ENCODE peak calls at places on chromosomes 3 and 15, in eight cellular contexts. N is dorsolateral prefrontal cortex, D is AG04450, L is cardiac muscle cell, Y is ovary, U is cardiac fibroblast, I is LNCaP clone FGC, S is foreskin fibroblast. E is an unnamed sample.

GRCh38 chr3:12229144-12229871 is 59.6 kb upstream of the PPARG start:
- DNase-seq in N (peak), I (no peak), S (no peak), L (no peak), Y (no peak), U (no peak), D (no peak), E (no peak)

GRCh38 chr3:122214718-122215117 is 31.2 kb downstream of the CASR start:
- DNase-seq in U (no peak), N (no peak), S (no peak), Y (no peak), D (no peak), L (no peak), I (no peak), E (no peak)

GRCh38 chr3:183247190-183247589 is 5.9 kb upstream of the B3GNT5 start:
- DNase-seq in Y (no peak), S (peak), D (no peak), I (no peak), L (no peak), U (no peak), N (no peak), E (no peak)

GRCh38 chr3:134640872-134641470 is 9.9 kb downstream of the KY start:
- DNase-seq in U (peak), S (peak), L (peak), I (no peak), D (no peak), Y (no peak), N (no peak), E (no peak)

GRCh38 chr3:52128118-52128683 is 26.0 kb downstream of the POC1A start:
- DNase-seq in S (peak), I (peak), N (no peak), L (peak), Y (no peak), D (no peak), U (peak), E (peak)

GRCh38 chr15:96764501-96764900 is 434.0 kb downstream of the NR2F2 start:
- DNase-seq in Y (no peak), N (no peak), D (no peak), U (no peak), I (no peak), S (no peak), L (no peak), E (no peak)

GRCh38 chr3:187880438-187880837 is 135.2 kb upstream of the BCL6 start:
- DNase-seq in L (no peak), I (no peak), U (peak), N (no peak), S (peak), Y (no peak), D (no peak), E (no peak)

GRCh38 chr3:144273611-144274010 is 302.0 kb downstream of the DIPK2A start:
- DNase-seq in S (peak), I (no peak), D (no peak), Y (no peak), U (peak), L (no peak), N (no peak), E (no peak)

GRCh38 chr15:52677593-52677992 is 1.6 kb downstream of the ATOSA start:
- DNase-seq in U (no peak), S (no peak), Y (no peak), D (no peak), N (no peak), I (no peak), L (peak), E (no peak)

GRCh38 chr15:36951747-36952247 is 148.6 kb downstream of the MEIS2 start:
- DNase-seq in U (peak), S (peak), I (no peak), N (no peak), Y (no peak), L (peak), D (no peak), E (peak)

GRCh38 chr3:140292154-140292553 is 357.2 kb downstream of the CLSTN2 start:
- DNase-seq in L (no peak), N (no peak), Y (no peak), U (peak), I (no peak), D (no peak), S (peak), E (no peak)

GRCh38 chr3:52227117-52227516 is 1.7 kb upstream of the TLR9 start:
- DNase-seq in Y (no peak), I (no peak), U (no peak), L (no peak), N (no peak), S (no peak), D (no peak), E (no peak)

GRCh38 chr15:67833504-67834248 is 6.2 kb downstream of the RNU6-1 start:
- DNase-seq in L (peak), N (no peak), U (peak), I (no peak), D (no peak), Y (peak), S (peak), E (no peak)

GRCh38 chr3:128786434-128787020 is 60.5 kb downstream of the RAB7A start:
- DNase-seq in S (peak), Y (no peak), U (peak), D (no peak), I (no peak), N (no peak), L (no peak), E (no peak)

GRCh38 chr15:91867581-91868026 is 14.1 kb downstream of the SLCO3A1 start:
- DNase-seq in L (no peak), U (peak), N (peak), I (no peak), Y (peak), S (peak), D (peak), E (peak)

GRCh38 chr3:139122221-139122581 is 77.5 kb upstream of the PRR23C start:
- DNase-seq in N (no peak), U (peak), L (no peak), S (peak), Y (no peak), I (no peak), D (peak), E (no peak)

GRCh38 chr3:33883538-33884203 is 85.2 kb downstream of the PDCD6IP start:
- DNase-seq in S (peak), U (peak), N (peak), I (no peak), L (peak), Y (no peak), D (no peak), E (peak)

GRCh38 chr3:1583044-1583443 is 490.2 kb downstream of the CNTN6 start:
- DNase-seq in N (no peak), Y (no peak), I (no peak), U (no peak), S (no peak), L (no peak), D (no peak), E (no peak)

GRCh38 chr15:100914876-100915275 is 4.3 kb upstream of the LRRK1 start:
- DNase-seq in S (peak), I (no peak), D (no peak), L (peak), N (no peak), Y (no peak), U (no peak), E (no peak)

GRCh38 chr3:119810018-119810435 is 28.1 kb downstream of the NR1I2 start:
- DNase-seq in S (peak), N (peak), D (no peak), I (no peak), L (peak), Y (peak), U (peak), E (no peak)

GRCh38 chr3:110881069-110881468 is 190.5 kb upstream of the NECTIN3 start:
- DNase-seq in N (no peak), Y (no peak), D (peak), L (peak), U (peak), I (peak), S (peak), E (peak)

GRCh38 chr3:109257269-109257668 is 59.0 kb downstream of the DPPA2 start:
- DNase-seq in S (no peak), I (no peak), N (no peak), D (peak), Y (no peak), L (no peak), U (peak), E (peak)

GRCh38 chr3:94360982-94361381 is 298.1 kb downstream of the NSUN3 start:
- DNase-seq in D (no peak), L (no peak), Y (peak), S (no peak), N (peak), U (peak), I (peak), E (peak)

GRCh38 chr3:150223090-150223489 is 185.0 kb upstream of the TSC22D2 start:
- DNase-seq in L (no peak), U (no peak), Y (no peak), D (no peak), I (no peak), S (peak), N (no peak), E (no peak)

GRCh38 chr3:134299185-134299887 is 48.7 kb upstream of the RYK start:
- DNase-seq in N (no peak), S (peak), L (peak), U (peak), Y (no peak), I (no peak), D (no peak), E (peak)

GRCh38 chr15:60005352-60006202 is 1.5 kb downstream of the FOXB1 start:
- DNase-seq in D (no peak), I (no peak), N (no peak), L (no peak), U (no peak), S (no peak), Y (no peak), E (no peak)

GRCh38 chr3:79517766-79518413 is 249.9 kb downstream of the ROBO1 start:
- DNase-seq in Y (no peak), N (no peak), D (no peak), I (no peak), L (peak), S (peak), U (peak), E (peak)
- TF ChIP-seq CTCF in Y (no peak), N (peak), D (peak), I (peak), L (peak), S (peak), U (peak), E (peak)

DNA sequence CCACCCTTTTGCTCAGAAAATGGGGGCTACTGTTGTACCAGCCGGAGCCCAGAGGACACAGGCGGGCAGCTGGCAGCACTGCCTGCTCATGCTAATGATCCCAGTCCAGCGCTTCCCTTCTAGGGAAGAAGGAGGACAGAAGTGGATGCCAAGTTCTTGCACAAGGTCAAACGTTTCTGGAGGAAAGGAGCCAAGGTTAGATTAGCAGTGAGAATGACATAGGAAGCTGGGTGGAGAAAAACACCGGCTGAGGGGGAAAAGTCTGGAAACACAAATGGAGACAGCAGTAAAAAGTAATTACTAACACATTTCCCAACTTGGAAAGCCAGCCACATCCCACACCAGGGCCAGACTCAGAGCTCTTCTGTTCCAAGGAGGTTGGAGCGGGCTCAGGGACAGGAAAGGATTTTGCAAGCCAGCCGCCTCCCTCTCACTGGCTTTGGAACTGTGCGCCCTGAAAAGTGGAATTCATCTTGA is 133.8 kb downstream of the CD47 start:
- DNase-seq in N (peak), Y (peak), L (no peak), U (peak), D (no peak), I (no peak), S (peak), E (no peak)
- H3K4me3 ChIP-seq in N (peak), Y (no peak), L (no peak), U (peak), D (no peak), I (no peak), S (peak), E (no peak)

GRCh38 chr3:126679831-126680677 is 24.0 kb upstream of the CHCHD6 start:
- DNase-seq in D (no peak), S (peak), I (no peak), Y (no peak), U (no peak), L (no peak), N (no peak), E (no peak)

GRCh38 chr3:126676919-126677705 is 22.2 kb upstream of the TXNRD3 start:
- DNase-seq in U (peak), D (no peak), L (no peak), S (peak), N (no peak), I (no peak), Y (no peak), E (no peak)

GRCh38 chr3:126677862-126678549 is 23.1 kb upstream of the TXNRD3 start:
- DNase-seq in U (no peak), Y (no peak), S (no peak), I (no peak), N (peak), D (no peak), L (no peak), E (no peak)

GRCh38 chr3:126678691-126679317 is 23.9 kb upstream of the TXNRD3 start:
- DNase-seq in Y (no peak), L (no peak), S (no peak), I (no peak), D (no peak), N (peak), U (no peak), E (no peak)

GRCh38 chr3:126679318-126679751 is 24.4 kb upstream of the TXNRD3 start:
- DNase-seq in Y (peak), S (peak), D (peak), U (peak), I (no peak), N (peak), L (peak), E (peak)
- TF ChIP-seq CTCF in Y (peak), S (peak), D (peak), U (peak), I (peak), N (peak), L (peak), E (peak)

GRCh38 chr3:59425371-59425770 is 375.5 kb upstream of the CFAP20DC start:
- DNase-seq in I (no peak), Y (no peak), L (no peak), U (peak), D (peak), S (peak), N (no peak), E (peak)

GRCh38 chr3:59425942-59426341 is 376.1 kb upstream of the CFAP20DC start:
- DNase-seq in I (no peak), N (no peak), U (no peak), L (no peak), D (no peak), Y (no peak), S (no peak), E (no peak)

GRCh38 chr3:59429203-59429602 is 379.4 kb upstream of the CFAP20DC start:
- DNase-seq in U (no peak), D (no peak), Y (no peak), L (no peak), S (peak), N (no peak), I (no peak), E (no peak)

GRCh38 chr3:59424268-59425010 is 374.6 kb upstream of the CFAP20DC start:
- DNase-seq in Y (no peak), L (no peak), I (no peak), N (no peak), D (peak), S (peak), U (peak), E (peak)

DNA sequence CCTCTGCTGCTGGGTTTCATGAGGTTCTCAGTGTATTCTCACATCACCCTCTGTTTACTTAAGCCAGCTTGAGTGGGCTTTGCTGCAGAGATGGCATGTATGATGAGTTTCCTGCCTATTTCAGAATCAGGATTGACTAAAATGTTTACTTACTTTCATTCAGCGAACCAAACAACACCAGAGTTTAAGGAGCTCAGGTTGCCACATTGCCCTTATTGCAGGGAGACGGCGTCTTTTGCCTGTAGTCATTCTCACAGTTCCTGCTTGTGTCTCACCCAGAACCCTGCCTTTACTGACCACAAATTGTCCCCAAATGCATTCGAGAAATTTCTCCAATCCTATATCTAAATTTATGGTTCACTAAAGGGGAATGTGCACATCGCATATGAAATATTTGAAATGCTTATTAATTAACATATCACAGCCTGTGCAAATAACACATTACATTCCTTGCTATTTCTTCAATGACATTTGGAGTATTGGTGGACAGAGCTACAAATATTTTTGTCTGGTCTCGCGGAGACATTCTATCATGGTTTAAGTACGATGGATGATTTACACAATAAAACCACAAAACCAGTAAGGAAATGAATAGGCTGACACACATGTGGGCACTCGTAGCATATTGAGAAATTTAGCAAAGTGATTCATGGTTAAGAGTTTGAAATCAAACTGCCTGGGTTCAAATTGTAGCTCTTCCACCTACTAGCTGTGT is 377.2 kb upstream of the CFAP20DC start:
- DNase-seq in Y (no peak), N (no peak), D (no peak), U (peak), S (peak), L (no peak), I (no peak), E (peak)
- H3K4me3 ChIP-seq in Y (no peak), N (no peak), D (no peak), U (no peak), S (no peak), L (no peak), I (no peak), E (no peak)

GRCh38 chr15:64841258-64842098 is at the start of gene PLEKHO2:
- DNase-seq in L (peak), U (peak), N (peak), I (peak), D (peak), Y (peak), S (peak), E (peak)

GRCh38 chr15:64837502-64837901 is 4.2 kb upstream of the PLEKHO2 start:
- DNase-seq in S (no peak), N (no peak), Y (no peak), D (no peak), I (no peak), L (no peak), U (no peak), E (no peak)

GRCh38 chr15:64833690-64834089 is 8.0 kb upstream of the PLEKHO2 start:
- DNase-seq in L (no peak), D (no peak), Y (no peak), U (no peak), S (no peak), N (no peak), I (no peak), E (no peak)

DNA sequence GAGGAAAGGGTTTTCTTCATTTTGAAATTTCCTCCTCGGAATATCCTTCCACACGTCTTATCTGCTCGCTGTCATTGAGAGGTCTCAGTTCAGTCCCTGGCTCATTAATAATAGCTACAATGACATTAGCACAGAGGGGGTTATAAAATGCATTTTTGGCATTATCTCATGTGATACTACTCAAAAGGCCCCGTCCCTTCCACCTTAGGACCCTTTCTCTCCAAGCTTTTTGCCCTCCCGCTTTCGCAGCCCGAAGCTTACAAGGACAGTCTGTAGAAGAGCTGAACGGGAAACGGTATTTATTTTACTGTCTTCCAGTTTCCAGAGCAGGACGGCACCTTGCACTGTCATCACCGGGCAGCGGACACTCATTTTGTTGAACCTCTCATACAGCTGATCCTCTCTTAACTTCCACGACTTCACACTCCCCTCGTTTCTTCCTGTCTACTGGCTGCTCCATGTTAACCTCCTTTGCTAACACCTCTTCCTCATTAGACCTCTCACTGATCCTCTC is 5.6 kb upstream of the PLEKHO2 start:
- DNase-seq in D (no peak), I (no peak), Y (no peak), L (no peak), S (no peak), N (no peak), U (no peak), E (no peak)
- TF ChIP-seq CTCF in D (no peak), I (no peak), Y (peak), L (no peak), S (no peak), N (no peak), U (no peak), E (no peak)

GRCh38 chr3:45795509-45795881 is 841 bp downstream of the SLC6A20 start:
- DNase-seq in N (no peak), Y (no peak), L (peak), U (peak), S (peak), D (no peak), I (no peak), E (no peak)

GRCh38 chr3:45798034-45798433 is 1.7 kb upstream of the SLC6A20 start:
- DNase-seq in S (no peak), U (no peak), D (no peak), N (no peak), Y (no peak), L (peak), I (no peak), E (no peak)

GRCh38 chr3:45795882-45796765 is at the start of gene SLC6A20:
- DNase-seq in D (no peak), Y (no peak), U (no peak), N (no peak), S (peak), L (peak), I (no peak), E (no peak)

GRCh38 chr3:45799586-45799985 is 3.2 kb upstream of the SLC6A20 start:
- DNase-seq in L (no peak), N (no peak), U (no peak), S (no peak), I (no peak), D (no peak), Y (no peak), E (no peak)

DNA sequence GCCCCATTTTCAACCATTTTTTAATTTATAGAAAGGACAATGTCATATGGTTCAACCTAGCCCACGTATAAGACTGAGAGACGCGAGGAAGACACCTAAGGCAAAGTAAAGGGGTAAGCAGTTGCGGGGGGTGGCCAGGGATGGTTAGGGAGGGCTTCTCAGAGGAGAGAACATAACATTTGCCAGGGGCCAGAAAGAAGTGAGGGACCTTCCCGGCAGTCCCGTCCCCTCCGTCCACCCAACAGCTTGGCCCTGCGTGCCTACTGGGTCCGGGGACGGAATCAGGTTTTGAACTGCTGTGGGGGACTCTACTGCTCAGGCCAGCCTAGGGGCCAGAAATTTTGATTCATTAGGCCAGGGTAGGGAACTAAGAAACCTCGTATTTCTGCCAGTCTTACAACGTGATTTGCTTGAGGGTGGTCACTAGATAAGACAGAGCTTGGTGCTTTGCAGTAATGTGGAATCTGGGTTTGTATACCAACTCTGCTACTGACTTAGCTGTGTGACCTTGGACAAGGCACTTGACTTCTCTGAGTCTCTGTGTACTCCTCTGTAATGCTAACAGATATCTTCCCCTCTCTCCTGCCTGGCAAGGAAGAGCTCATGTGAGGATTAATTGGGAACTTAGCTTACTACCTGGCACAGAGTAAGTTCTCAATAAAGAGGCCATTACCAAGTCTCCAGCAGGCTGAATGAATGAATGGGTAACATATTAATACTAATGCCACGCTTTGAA is 734 bp upstream of the SLC6A20 start:
- DNase-seq in Y (no peak), L (no peak), I (no peak), S (no peak), U (no peak), D (no peak), N (no peak), E (no peak)
- H3K4me3 ChIP-seq in Y (no peak), L (peak), I (no peak), S (no peak), U (no peak), D (no peak), N (peak), E (no peak)

GRCh38 chr15:57752426-57752825 is 45.9 kb downstream of the POLR2M start:
- DNase-seq in N (no peak), I (no peak), S (no peak), Y (peak), D (no peak), L (peak), U (no peak), E (no peak)
- TF ChIP-seq CTCF in N (peak), I (no peak), S (peak), Y (no peak), D (peak), L (peak), U (peak), E (peak)

E was measured in astrocyte of the cerebellum.